ENCODE peak calls at places on chromosomes 2 and 18, in four cellular contexts. One of them, this sample, is unnamed. For H3K79me2 and H3K9me2, the result is how much of the 10 kb centered on the place peaks cover.

GRCh38 chr18:68455229-68455603 is 259.7 kb downstream of the TMX3 start:
- DNase-seq in hepatocyte: no peak
- DNase-seq in PC-3: no peak
- DNase-seq in PC-9: no peak
- DNase-seq in this sample: no peak

GRCh38 chr2:46499392-46499785 is 20.0 kb downstream of the TMEM247 start:
- DNase-seq in PC-3: no peak
- DNase-seq in hepatocyte: no peak
- DNase-seq in PC-9: no peak
- DNase-seq in this sample: no peak

GRCh38 chr2:178109813-178110212 is 2.4 kb upstream of the RBM45 start:
- DNase-seq in PC-9: peak
- DNase-seq in hepatocyte: peak
- DNase-seq in PC-3: peak
- DNase-seq in this sample: peak

GRCh38 chr18:34943587-34943986 is 97.6 kb upstream of the MAPRE2 start:
- DNase-seq in hepatocyte: no peak
- DNase-seq in PC-9: no peak
- DNase-seq in PC-3: no peak
- DNase-seq in this sample: no peak

GRCh38 chr2:188787002-188787660 is 187.0 kb upstream of the COL3A1 start:
- DNase-seq in PC-3: peak
- DNase-seq in PC-9: no peak
- DNase-seq in hepatocyte: peak
- DNase-seq in this sample: no peak

GRCh38 chr2:83517727-83518368 is 941.2 kb downstream of the SUCLG1 start:
- DNase-seq in PC-3: no peak
- DNase-seq in PC-9: no peak
- DNase-seq in hepatocyte: no peak
- DNase-seq in this sample: no peak

GRCh38 chr2:67290451-67290991 is 106.6 kb upstream of the ETAA1 start:
- DNase-seq in PC-3: peak
- DNase-seq in PC-9: peak
- DNase-seq in hepatocyte: no peak
- DNase-seq in this sample: no peak

GRCh38 chr2:64291181-64291580 is 147.0 kb upstream of the PELI1 start:
- DNase-seq in hepatocyte: peak
- DNase-seq in PC-9: peak
- DNase-seq in PC-3: peak
- DNase-seq in this sample: no peak

GRCh38 chr2:19932928-19933327 is 31.1 kb upstream of the TTC32 start:
- DNase-seq in PC-3: peak
- DNase-seq in hepatocyte: no peak
- DNase-seq in PC-9: no peak
- DNase-seq in this sample: no peak

GRCh38 chr2:164314148-164314547 is 307.1 kb downstream of the GRB14 start:
- DNase-seq in PC-3: peak
- DNase-seq in PC-9: no peak
- DNase-seq in hepatocyte: peak
- DNase-seq in this sample: no peak

GRCh38 chr2:121095257-121096080 is 189.5 kb downstream of the TFCP2L1 start:
- DNase-seq in hepatocyte: peak
- DNase-seq in PC-9: peak
- DNase-seq in PC-3: peak
- DNase-seq in this sample: peak

GRCh38 chr2:166573393-166573792 is 79.3 kb upstream of the SCN7A start:
- DNase-seq in hepatocyte: no peak
- DNase-seq in PC-9: no peak
- DNase-seq in PC-3: peak
- DNase-seq in this sample: no peak

GRCh38 chr2:102101097-102101843 is 41.3 kb upstream of the IL1R1 start:
- DNase-seq in hepatocyte: no peak
- DNase-seq in PC-9: no peak
- DNase-seq in PC-3: no peak
- DNase-seq in this sample: no peak
- H3K4me3 ChIP-seq in hepatocyte: no peak
- H3K4me3 ChIP-seq in PC-9: no peak
- H3K4me3 ChIP-seq in PC-3: no peak
- H3K4me3 ChIP-seq in this sample: no peak

GRCh38 chr2:14536976-14537375 is 95.5 kb upstream of the LRATD1 start:
- DNase-seq in hepatocyte: no peak
- DNase-seq in PC-9: no peak
- DNase-seq in PC-3: no peak
- DNase-seq in this sample: no peak
- H3K79me2 ChIP-seq in hepatocyte: under half
- H3K79me2 ChIP-seq in PC-9: under half
- H3K79me2 ChIP-seq in PC-3: under half
- H3K79me2 ChIP-seq in this sample: under half

GRCh38 chr2:238580486-238580885 is 153.8 kb downstream of the ASB1 start:
- DNase-seq in PC-9: no peak
- DNase-seq in hepatocyte: no peak
- DNase-seq in PC-3: no peak
- DNase-seq in this sample: no peak
- H3K9me2 ChIP-seq in PC-9: under half
- H3K9me2 ChIP-seq in hepatocyte: under half
- H3K9me2 ChIP-seq in PC-3: under half
- H3K9me2 ChIP-seq in this sample: under half

DNA sequence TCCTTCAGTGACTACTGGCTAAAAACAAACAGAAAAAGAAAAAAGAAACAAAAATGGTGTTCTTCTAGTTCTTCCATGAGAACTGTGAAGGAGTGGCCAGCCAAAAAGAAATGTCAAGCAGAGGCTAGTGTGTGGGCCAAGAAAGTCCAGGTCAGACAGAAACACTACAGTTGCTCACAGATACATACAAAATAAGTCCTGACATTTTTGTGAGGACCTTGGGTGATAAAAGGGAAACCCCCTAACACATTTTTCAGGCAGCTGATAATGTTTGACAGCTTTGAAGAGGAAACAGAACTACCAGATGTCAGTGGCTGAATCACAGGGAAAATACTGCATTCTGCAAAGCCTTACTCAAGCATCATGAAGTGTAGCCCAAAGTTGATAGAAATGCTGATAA is 28.1 kb downstream of the ARHGAP25 start:
- DNase-seq in PC-9: no peak
- DNase-seq in hepatocyte: no peak
- DNase-seq in PC-3: no peak
- DNase-seq in this sample: peak
- H3K4me3 ChIP-seq in PC-9: no peak
- H3K4me3 ChIP-seq in hepatocyte: no peak
- H3K4me3 ChIP-seq in PC-3: no peak
- H3K4me3 ChIP-seq in this sample: peak

GRCh38 chr2:158998486-158999248 is 30.2 kb downstream of the TANC1 start:
- DNase-seq in PC-3: no peak
- DNase-seq in hepatocyte: no peak
- DNase-seq in PC-9: no peak
- DNase-seq in this sample: no peak

GRCh38 chr2:158994920-158995676 is 26.7 kb downstream of the TANC1 start:
- DNase-seq in PC-3: no peak
- DNase-seq in hepatocyte: peak
- DNase-seq in PC-9: no peak
- DNase-seq in this sample: no peak

GRCh38 chr2:158996378-158996993 is 28.0 kb downstream of the TANC1 start:
- DNase-seq in PC-3: no peak
- DNase-seq in hepatocyte: no peak
- DNase-seq in PC-9: no peak
- DNase-seq in this sample: peak

GRCh38 chr2:158995677-158996049 is 27.2 kb downstream of the TANC1 start:
- DNase-seq in PC-3: no peak
- DNase-seq in hepatocyte: no peak
- DNase-seq in PC-9: no peak
- DNase-seq in this sample: no peak

GRCh38 chr2:158997037-158997785 is 28.8 kb downstream of the TANC1 start:
- DNase-seq in PC-3: no peak
- DNase-seq in PC-9: no peak
- DNase-seq in hepatocyte: no peak
- DNase-seq in this sample: no peak
- H3K79me2 ChIP-seq in PC-3: half or more
- H3K79me2 ChIP-seq in PC-9: half or more
- H3K79me2 ChIP-seq in hepatocyte: half or more
- H3K79me2 ChIP-seq in this sample: under half

DNA sequence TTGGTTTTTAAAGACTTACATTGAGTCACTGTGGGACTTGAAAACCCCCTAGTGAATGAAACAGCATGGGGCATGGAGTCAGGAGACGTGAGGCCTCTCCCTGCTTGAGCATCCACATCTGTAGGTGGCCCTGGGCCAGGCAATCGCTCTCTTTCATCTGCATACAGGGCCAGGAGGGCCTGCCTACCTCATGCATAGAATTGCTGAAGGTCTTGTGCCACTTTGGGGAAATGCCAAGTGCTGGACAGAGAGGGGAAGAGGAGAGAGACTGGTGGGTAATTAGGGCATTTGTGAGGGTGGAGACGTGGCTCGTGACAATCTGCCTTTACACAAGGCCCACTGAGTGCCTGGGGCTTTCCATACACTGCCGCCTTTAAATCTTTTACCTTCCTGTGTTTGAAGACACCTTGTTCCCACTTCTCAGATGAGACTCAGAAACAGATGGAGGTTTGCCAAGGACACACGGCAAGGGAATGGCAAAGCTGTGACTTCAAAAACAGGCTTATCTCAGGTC is 322.2 kb upstream of the HS6ST1 start:
- DNase-seq in hepatocyte: no peak
- DNase-seq in PC-9: no peak
- DNase-seq in PC-3: no peak
- DNase-seq in this sample: no peak
- H3K9me2 ChIP-seq in hepatocyte: under half
- H3K9me2 ChIP-seq in PC-9: under half
- H3K9me2 ChIP-seq in PC-3: under half
- H3K9me2 ChIP-seq in this sample: under half

GRCh38 chr2:171706152-171706803 is 19.0 kb downstream of the DYNC1I2 start:
- DNase-seq in PC-3: peak
- DNase-seq in hepatocyte: peak
- DNase-seq in PC-9: no peak
- DNase-seq in this sample: peak

GRCh38 chr2:171707752-171708151 is 20.5 kb downstream of the DYNC1I2 start:
- DNase-seq in PC-9: no peak
- DNase-seq in hepatocyte: no peak
- DNase-seq in PC-3: no peak
- DNase-seq in this sample: no peak

GRCh38 chr2:171711351-171711750 is 24.1 kb downstream of the DYNC1I2 start:
- DNase-seq in PC-3: no peak
- DNase-seq in hepatocyte: no peak
- DNase-seq in PC-9: no peak
- DNase-seq in this sample: no peak

GRCh38 chr2:171709011-171709685 is 21.9 kb downstream of the DYNC1I2 start:
- DNase-seq in PC-3: peak
- DNase-seq in PC-9: no peak
- DNase-seq in hepatocyte: no peak
- DNase-seq in this sample: no peak

GRCh38 chr2:171712051-171712450 is 24.8 kb downstream of the DYNC1I2 start:
- DNase-seq in PC-9: no peak
- DNase-seq in hepatocyte: no peak
- DNase-seq in PC-3: peak
- DNase-seq in this sample: no peak
- H3K4me3 ChIP-seq in PC-9: no peak
- H3K4me3 ChIP-seq in hepatocyte: no peak
- H3K4me3 ChIP-seq in PC-3: no peak
- H3K4me3 ChIP-seq in this sample: no peak